ENCODE peak calls at places on chromosome 16, in four cellular contexts. Q is GM12864, R is neural progenitor cell, X is GM10248. L is an unnamed sample.

GRCh38 chr16:2954647-2955381 is 9.3 kb upstream of the KREMEN2 start:
- DNase-seq in R (no peak), Q (no peak), X (no peak), L (no peak)

GRCh38 chr16:31452631-31453106 is 6.6 kb upstream of the ARMC5 start:
- DNase-seq in R (no peak), Q (no peak), X (no peak), L (no peak)

GRCh38 chr16:11700264-11701029 is 32.2 kb downstream of the SNN start:
- DNase-seq in R (no peak), Q (no peak), X (no peak), L (no peak)

GRCh38 chr16:66899310-66899944 is 19.1 kb downstream of the PDP2 start:
- DNase-seq in R (no peak), Q (no peak), X (no peak), L (no peak)

GRCh38 chr16:11105038-11105903 is 150.7 kb downstream of the SOCS1 start:
- DNase-seq in X (peak), Q (peak), R (no peak), L (peak)

GRCh38 chr16:85209526-85210121 is 97.4 kb upstream of the CIBAR2 start:
- DNase-seq in R (no peak), X (no peak), Q (no peak), L (no peak)

GRCh38 chr16:24721830-24722238 is 7.6 kb upstream of the TNRC6A start:
- DNase-seq in Q (no peak), R (no peak), X (no peak), L (peak)

GRCh38 chr16:23670137-23670776 is 8.4 kb upstream of the PLK1 start:
- DNase-seq in R (no peak), X (peak), Q (peak), L (peak)

GRCh38 chr16:62149646-62150045 is 113.4 kb upstream of the CDH8 start:
- DNase-seq in Q (no peak), X (no peak), R (no peak), L (no peak)

GRCh38 chr16:19757026-19757425 is 39.0 kb downstream of the IQCK start:
- DNase-seq in X (no peak), R (no peak), Q (no peak), L (no peak)

GRCh38 chr16:57787519-57787905 is 14.8 kb downstream of the KIFC3 start:
- DNase-seq in R (no peak), X (no peak), Q (no peak), L (no peak)

GRCh38 chr16:26672206-26672605 is 394.5 kb upstream of the C16orf82 start:
- DNase-seq in R (no peak), X (no peak), Q (no peak), L (peak)

GRCh38 chr16:85888405-85889331 is 10.3 kb upstream of the IRF8 start:
- DNase-seq in Q (peak), R (no peak), X (peak), L (peak)

GRCh38 chr16:67761924-67762323 is 42.8 kb upstream of the GFOD2 start:
- DNase-seq in X (no peak), R (no peak), Q (no peak), L (no peak)

GRCh38 chr16:4344659-4345438 is 6.3 kb downstream of the PAM16 start:
- DNase-seq in Q (no peak), X (no peak), R (no peak), L (no peak)

GRCh38 chr16:58034786-58035185 is 9.2 kb downstream of the MMP15 start:
- DNase-seq in X (no peak), R (no peak), Q (no peak), L (no peak)

GRCh38 chr16:70696952-70697600 is 11.2 kb upstream of the MTSS2 start:
- DNase-seq in X (no peak), Q (no peak), R (no peak), L (peak)

GRCh38 chr16:62254847-62255246 is 218.6 kb upstream of the CDH8 start:
- DNase-seq in R (no peak), X (no peak), Q (no peak), L (no peak)

GRCh38 chr16:10922328-10923145 is 19.7 kb downstream of the DEXI start:
- DNase-seq in Q (no peak), X (no peak), R (no peak), L (no peak)

GRCh38 chr16:21260870-21261791 is 17.0 kb downstream of the CRYM start:
- DNase-seq in X (no peak), R (no peak), Q (no peak), L (no peak)

GRCh38 chr16:85645021-85645589 is 32.0 kb downstream of the GSE1 start:
- DNase-seq in R (no peak), Q (no peak), X (no peak), L (no peak)

GRCh38 chr16:31899505-31899904 is 25.9 kb downstream of the ZNF267 start:
- DNase-seq in X (no peak), Q (no peak), R (no peak), L (no peak)

GRCh38 chr16:86045601-86045971 is 146.6 kb downstream of the IRF8 start:
- DNase-seq in Q (no peak), R (no peak), X (no peak), L (no peak)

GRCh38 chr16:21663889-21664647 is at the start of gene OTOA:
- DNase-seq in Q (no peak), X (peak), R (peak), L (peak)

GRCh38 chr16:22726868-22727267 is 87.1 kb upstream of the HS3ST2 start:
- DNase-seq in Q (no peak), R (no peak), X (no peak), L (no peak)

GRCh38 chr16:1678500-1679098 is 520 bp downstream of the JPT2 start:
- DNase-seq in R (peak), X (no peak), Q (no peak), L (peak)

GRCh38 chr16:3112058-3112880 is at the start of gene ZNF205:
- DNase-seq in X (no peak), R (peak), Q (no peak), L (no peak)

GRCh38 chr16:54986404-54986803 is 55.7 kb downstream of the IRX5 start:
- DNase-seq in R (peak), X (no peak), Q (no peak), L (no peak)

GRCh38 chr16:87145181-87146176 is 171.7 kb downstream of the C16orf95 start:
- DNase-seq in Q (no peak), X (no peak), R (no peak), L (peak)

DNA sequence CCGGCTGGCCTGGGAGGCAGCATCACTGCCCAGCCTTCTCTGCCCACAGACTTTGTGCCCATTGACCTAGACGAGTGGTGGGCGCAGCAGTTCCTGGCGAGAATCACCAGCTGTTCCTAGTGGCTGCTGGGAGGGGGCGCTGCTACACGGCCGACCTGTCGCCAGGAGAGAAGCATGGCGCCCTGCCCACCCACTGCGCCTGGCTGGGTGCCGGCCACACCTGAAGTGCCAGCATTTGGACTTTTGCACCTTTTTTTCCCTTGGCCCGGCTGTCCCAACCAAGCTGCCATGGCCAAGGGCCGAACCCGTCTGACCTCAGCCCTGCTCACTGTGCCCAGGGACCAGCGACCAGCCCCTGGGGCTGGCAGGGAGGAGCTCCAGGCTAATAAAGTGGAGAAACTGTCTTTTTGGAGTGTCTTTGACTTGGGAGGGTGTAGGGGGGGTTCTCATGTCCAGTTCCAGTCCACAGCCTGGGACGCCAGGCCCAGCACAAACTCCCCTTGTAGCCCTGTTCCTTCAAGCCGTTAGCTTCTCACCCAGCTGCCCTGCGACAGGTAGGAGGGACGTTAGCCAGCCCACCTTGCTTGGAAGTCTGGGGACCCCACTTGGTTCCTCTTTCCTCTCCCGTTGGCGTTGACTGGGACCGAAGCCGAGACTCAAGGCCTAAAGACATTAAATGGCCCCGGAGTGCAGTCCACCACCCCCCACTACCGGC is 937 bp upstream of the WDR90 start:
- DNase-seq in X (peak), Q (no peak), R (peak), L (peak)
- TF ChIP-seq CTCF in X (peak), Q (peak), R (peak), L (peak)

DNA sequence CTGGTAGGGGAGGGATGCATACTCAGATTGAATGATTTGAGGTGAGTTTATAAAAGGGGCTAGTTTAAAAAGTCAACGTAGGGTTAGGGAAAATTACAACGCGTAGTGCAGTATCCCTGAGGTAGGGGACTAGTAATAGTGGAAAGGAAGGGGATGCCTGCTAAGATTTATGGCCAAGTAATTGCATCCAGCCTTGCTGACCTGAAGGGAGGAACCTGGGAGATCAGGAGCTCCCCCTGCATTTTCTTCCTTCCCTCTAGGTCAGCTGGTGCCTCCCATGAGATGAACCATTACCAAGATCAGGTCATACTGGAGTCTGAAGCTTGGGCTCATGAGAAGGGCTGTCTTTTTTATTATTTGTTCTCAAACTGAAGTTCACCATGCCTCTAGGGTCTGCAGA is 606.6 kb downstream of the TMEM114 start:
- DNase-seq in X (no peak), R (no peak), Q (no peak), L (no peak)
- TF ChIP-seq CTCF in X (no peak), R (no peak), Q (no peak), L (no peak)

DNA sequence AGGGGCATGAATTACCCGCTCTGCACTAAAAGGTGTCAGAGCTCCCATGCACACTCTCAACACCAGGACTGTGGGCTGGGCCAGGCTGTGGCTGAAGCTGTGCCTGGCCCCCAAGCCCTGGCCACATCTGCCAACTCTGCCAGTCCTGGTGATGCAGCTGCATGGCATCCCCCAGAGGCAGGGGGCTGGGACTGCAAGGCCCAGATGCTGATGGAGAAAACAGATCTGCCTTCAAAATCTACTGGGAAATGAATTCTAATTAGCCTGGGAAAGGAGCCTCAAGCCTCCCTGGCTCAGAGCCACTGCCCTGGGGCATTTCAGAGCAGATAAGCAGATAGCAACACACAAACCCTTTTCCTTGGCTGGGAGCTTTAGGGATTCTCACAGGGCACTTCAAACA is 3.4 kb downstream of the CHST6 start:
- DNase-seq in X (no peak), Q (no peak), R (peak), L (peak)
- TF ChIP-seq CTCF in X (peak), Q (peak), R (peak), L (no peak)

DNA sequence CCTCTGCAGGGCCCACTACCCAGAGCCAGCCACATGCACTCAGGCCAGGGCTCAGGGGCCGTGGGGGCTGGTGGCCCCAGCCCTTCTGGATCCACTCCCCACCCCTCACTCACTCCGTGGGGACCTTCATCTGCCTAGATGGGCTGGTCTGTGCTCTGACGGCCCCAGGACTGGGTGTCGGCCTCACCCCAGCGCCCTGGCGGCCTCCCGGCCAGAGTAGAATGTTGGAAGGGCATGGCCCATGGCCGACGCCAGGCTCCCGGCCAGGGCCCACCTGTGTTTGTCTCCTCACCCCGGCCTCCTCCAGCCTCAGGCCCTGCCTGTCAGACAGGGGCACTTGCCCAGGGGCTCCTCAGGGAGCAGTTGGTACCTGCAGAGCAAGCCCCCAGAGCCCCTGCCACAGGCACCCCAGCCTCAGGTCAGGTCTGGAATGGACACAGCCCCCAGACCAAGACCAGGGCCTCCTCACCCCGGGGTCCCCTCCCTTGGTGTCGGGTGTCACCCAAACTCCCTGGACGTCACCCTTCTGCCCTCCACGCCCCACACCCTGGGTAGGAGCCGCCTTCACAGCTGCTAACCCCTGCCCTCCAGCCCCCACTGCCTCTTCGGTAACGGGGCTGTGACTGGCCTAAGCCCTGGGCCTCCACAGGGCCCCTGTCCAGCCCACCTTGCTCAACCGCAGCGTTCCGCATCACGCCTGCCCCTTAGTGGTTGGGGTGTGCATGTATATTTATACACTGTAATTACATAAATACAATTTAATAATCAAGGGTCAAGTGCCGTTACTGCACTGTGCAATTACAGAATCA is 3.0 kb upstream of the CDH15 start:
- DNase-seq in R (no peak), X (no peak), Q (no peak), L (no peak)
- TF ChIP-seq CTCF in R (no peak), X (no peak), Q (peak), L (no peak)

GRCh38 chr16:50594332-50595260 is 46.4 kb downstream of the NKD1 start:
- DNase-seq in R (no peak), X (no peak), Q (no peak), L (no peak)

GRCh38 chr16:50591800-50592771 is 43.9 kb downstream of the NKD1 start:
- DNase-seq in Q (no peak), R (no peak), X (no peak), L (no peak)

GRCh38 chr16:50595854-50596253 is 47.7 kb downstream of the NKD1 start:
- DNase-seq in X (no peak), R (no peak), Q (no peak), L (no peak)

GRCh38 chr16:50592996-50593395 is 44.8 kb downstream of the NKD1 start:
- DNase-seq in Q (no peak), X (no peak), R (no peak), L (no peak)

GRCh38 chr16:50593410-50594139 is 45.4 kb downstream of the NKD1 start:
- DNase-seq in R (peak), Q (no peak), X (no peak), L (no peak)
- TF ChIP-seq CTCF in R (peak), Q (no peak), X (peak), L (no peak)

GRCh38 chr16:49179714-49180330 is 101.8 kb downstream of the CBLN1 start:
- DNase-seq in Q (no peak), X (no peak), R (no peak), L (no peak)

GRCh38 chr16:49189286-49189685 is 92.4 kb downstream of the CBLN1 start:
- DNase-seq in X (no peak), Q (no peak), R (no peak), L (no peak)

GRCh38 chr16:49181812-49182211 is 99.8 kb downstream of the CBLN1 start:
- DNase-seq in X (no peak), Q (no peak), R (peak), L (no peak)

DNA sequence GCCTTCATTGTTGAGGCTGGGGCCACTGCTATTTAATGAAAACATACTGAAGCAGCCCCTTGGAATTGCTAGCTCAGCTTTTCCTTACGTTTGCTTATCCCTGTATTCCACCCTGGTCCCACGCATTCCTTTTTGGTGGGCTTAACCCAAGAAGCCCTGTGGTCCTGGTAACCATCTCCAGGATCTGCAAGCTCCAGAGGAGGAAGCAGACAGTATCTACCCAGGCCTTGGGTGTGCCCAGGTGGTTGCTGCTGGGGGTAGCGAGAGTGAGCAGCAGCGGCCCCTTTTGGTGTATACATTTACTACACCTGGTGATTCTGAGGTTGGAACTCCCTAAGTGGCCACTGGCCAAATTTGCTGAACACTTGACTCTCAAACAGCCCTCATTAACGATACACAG is 97.7 kb downstream of the CBLN1 start:
- DNase-seq in X (peak), Q (no peak), R (peak), L (peak)
- TF ChIP-seq CTCF in X (no peak), Q (peak), R (peak), L (peak)

L was measured in activated CD8-positive, alpha-beta T cell treated with anti-CD3 and anti-CD28 coated beads for 36 hours.